ENCODE peak calls at places on chromosome 20, in eight cellular contexts. X is cardiac muscle cell; B is tibial nerve; J is BJ; L is CD8-positive, alpha-beta T cell; D is H9; Y is endothelial cell; W is GM12865. F is an unnamed sample.

GRCh38 chr20:46618316-46619110 is 32.7 kb downstream of the SLC13A3 start:
- DNase-seq in L (no peak), Y (no peak), D (no peak), X (no peak), B (no peak), J (no peak), W (no peak), F (no peak)

GRCh38 chr20:46253391-46253790 is 54.9 kb downstream of the CDH22 start:
- DNase-seq in L (no peak), W (no peak), X (no peak), Y (peak; percentile 22), B (no peak), D (peak; percentile 63), J (no peak), F (no peak)

GRCh38 chr20:18390201-18390600 is 76.6 kb downstream of the DZANK1 start:
- DNase-seq in W (no peak), B (no peak), L (no peak), D (no peak), X (no peak), J (no peak), Y (no peak), F (no peak)

GRCh38 chr20:25014816-25015215 is 22.3 kb upstream of the APMAP start:
- DNase-seq in D (no peak), B (no peak), X (no peak), J (no peak), Y (no peak), W (peak; percentile 12), L (no peak), F (no peak)

GRCh38 chr20:59151820-59152219 is 11.8 kb upstream of the ZNF831 start:
- DNase-seq in X (no peak), L (peak; percentile 50), D (no peak), Y (no peak), B (no peak), W (no peak), J (no peak), F (no peak)

GRCh38 chr20:19806806-19807691 is 49.0 kb downstream of the RIN2 start:
- DNase-seq in D (no peak), X (peak; percentile 62), W (no peak), Y (no peak), B (no peak), L (no peak), J (no peak), F (no peak)

GRCh38 chr20:59125332-59125731 is 38.3 kb upstream of the ZNF831 start:
- DNase-seq in W (no peak), L (no peak), B (no peak), Y (no peak), J (no peak), D (no peak), X (no peak), F (no peak)

GRCh38 chr20:56003966-56004365 is 1.4 kb downstream of the CBLN4 start:
- DNase-seq in J (no peak), X (no peak), B (no peak), W (no peak), L (no peak), Y (no peak), D (peak; percentile 63), F (no peak)

GRCh38 chr20:57662313-57663240 is 42.4 kb upstream of the ZBP1 start:
- DNase-seq in B (no peak), Y (no peak), J (no peak), L (no peak), D (peak; percentile 38), X (no peak), W (no peak), F (no peak)

GRCh38 chr20:22568872-22569344 is 15.5 kb downstream of the FOXA2 start:
- DNase-seq in Y (peak; percentile 19), W (no peak), X (no peak), J (no peak), D (no peak), B (no peak), L (no peak), F (no peak)

GRCh38 chr20:4234128-4234527 is 218.8 kb upstream of the RNF24 start:
- DNase-seq in Y (no peak), X (peak; percentile 97), J (no peak), L (no peak), B (no peak), D (no peak), W (no peak), F (no peak)

GRCh38 chr20:13654463-13655023 is 15.8 kb upstream of the TASP1 start:
- DNase-seq in D (no peak), B (no peak), L (no peak), Y (no peak), J (no peak), X (no peak), W (no peak), F (no peak)

GRCh38 chr20:10067305-10067704 is 32.5 kb downstream of the ANKEF1 start:
- DNase-seq in D (no peak), J (no peak), Y (no peak), X (no peak), B (no peak), W (no peak), L (no peak), F (no peak)

GRCh38 chr20:31987744-31988143 is 19.8 kb downstream of the XKR7 start:
- DNase-seq in X (no peak), W (no peak), B (no peak), J (no peak), Y (no peak), D (no peak), L (no peak), F (no peak)

GRCh38 chr20:20395856-20396600 is 28.1 kb downstream of the INSM1 start:
- DNase-seq in Y (no peak), X (no peak), B (no peak), D (peak; percentile 46), L (no peak), W (no peak), J (no peak), F (no peak)

GRCh38 chr20:37863289-37863688 is 39.6 kb upstream of the VSTM2L start:
- DNase-seq in Y (no peak), W (no peak), L (no peak), J (no peak), D (no peak), X (no peak), B (no peak), F (no peak)

GRCh38 chr20:50249447-50250388 is 59.1 kb downstream of the CEBPB start:
- DNase-seq in J (no peak), Y (no peak), D (no peak), X (no peak), B (no peak), W (no peak), L (no peak), F (no peak)

GRCh38 chr20:50250748-50251382 is 60.2 kb downstream of the CEBPB start:
- DNase-seq in D (no peak), J (no peak), W (no peak), L (no peak), B (no peak), Y (no peak), X (no peak), F (no peak)

GRCh38 chr20:50251383-50251748 is 60.7 kb downstream of the CEBPB start:
- DNase-seq in B (no peak), J (no peak), X (no peak), W (no peak), Y (no peak), D (no peak), L (no peak), F (no peak)

GRCh38 chr20:50252715-50253500 is 62.3 kb downstream of the CEBPB start:
- DNase-seq in L (no peak), Y (no peak), X (no peak), J (no peak), W (no peak), B (no peak), D (no peak), F (no peak)

GRCh38 chr20:50251992-50252491 is 61.4 kb downstream of the CEBPB start:
- DNase-seq in J (peak; percentile 41), W (no peak), B (no peak), L (no peak), Y (no peak), X (no peak), D (no peak), F (no peak)
- TF ChIP-seq CTCF in J (no peak), W (no peak), B (no peak), L (no peak), Y (no peak), X (no peak), D (no peak), F (no peak)

GRCh38 chr20:36547186-36548005 is 6.1 kb downstream of the MYL9 start:
- DNase-seq in B (no peak), L (no peak), D (no peak), W (no peak), Y (no peak), J (no peak), X (no peak), F (no peak)

GRCh38 chr20:36549628-36549941 is 8.3 kb downstream of the MYL9 start:
- DNase-seq in Y (no peak), L (no peak), B (no peak), D (no peak), J (no peak), W (no peak), X (no peak), F (peak; percentile 32)

GRCh38 chr20:36546111-36546736 is 4.9 kb downstream of the MYL9 start:
- DNase-seq in W (no peak), L (no peak), J (no peak), X (no peak), D (no peak), B (no peak), Y (no peak), F (peak; percentile 28)

GRCh38 chr20:36548704-36549627 is 7.6 kb downstream of the MYL9 start:
- DNase-seq in B (no peak), L (no peak), J (no peak), W (no peak), D (no peak), Y (no peak), X (no peak), F (peak; percentile 32)

GRCh38 chr20:36548006-36548315 is 6.6 kb downstream of the MYL9 start:
- DNase-seq in X (no peak), J (no peak), Y (peak; percentile 40), L (no peak), B (no peak), W (no peak), D (peak; percentile 75), F (peak; percentile 15)
- TF ChIP-seq CTCF in X (peak; percentile 18), J (peak; percentile 24), Y (no peak), L (no peak), B (no peak), W (no peak), D (peak; percentile 68), F (peak; percentile 4)

GRCh38 chr20:2086177-2086979 is 15.2 kb upstream of the STK35 start:
- DNase-seq in X (peak; percentile 9), W (no peak), D (no peak), J (no peak), Y (no peak), B (no peak), L (no peak), F (no peak)
- TF ChIP-seq CTCF in X (peak; percentile 33), W (no peak), D (no peak), J (peak; percentile 45), Y (no peak), B (no peak), L (no peak), F (no peak)

GRCh38 chr20:48012401-48012974 is 227.2 kb upstream of the SULF2 start:
- DNase-seq in W (no peak), D (no peak), B (no peak), X (peak; percentile 96), J (peak; percentile 57), L (no peak), Y (no peak), F (no peak)
- TF ChIP-seq CTCF in W (no peak), D (peak; percentile 21), B (no peak), X (peak; percentile 57), J (peak; percentile 50), L (no peak), Y (no peak), F (no peak)

GRCh38 chr20:33162753-33163152 is 5.2 kb upstream of the BPIFA2 start:
- DNase-seq in B (no peak), Y (no peak), D (no peak), J (no peak), W (peak; percentile 17), X (no peak), L (no peak), F (peak; percentile 34)
- TF ChIP-seq CTCF in B (no peak), Y (no peak), D (no peak), J (no peak), W (no peak), X (no peak), L (no peak), F (no peak)